ENCODE peak calls at places on chromosomes 6 and 20, in eight cellular contexts. L, N, Z, A, W, T, X and C are unnamed samples.

GRCh38 chr6:115854866-115855665 is 205.6 kb downstream of the FRK start:
- DNase-seq in W (no peak), Z (no peak), N (no peak), A (no peak), X (no peak), T (no peak), L (no peak), C (no peak)

GRCh38 chr6:108134213-108134973 is 31.4 kb upstream of the NR2E1 start:
- DNase-seq in A (no peak), Z (no peak), T (peak), N (no peak), W (no peak), X (no peak), L (no peak), C (no peak)

GRCh38 chr6:10585232-10585887 is 64.2 kb downstream of the GCNT2 start:
- DNase-seq in Z (no peak), T (peak), X (peak), A (no peak), L (no peak), W (no peak), N (no peak), C (no peak)

GRCh38 chr20:63381781-63382431 is 20.8 kb upstream of the CHRNA4 start:
- DNase-seq in N (no peak), L (peak), T (peak), A (peak), W (no peak), X (peak), Z (no peak), C (peak)

GRCh38 chr6:106182455-106182854 is 96.3 kb downstream of the PRDM1 start:
- DNase-seq in N (no peak), A (no peak), T (no peak), X (no peak), Z (no peak), W (no peak), L (no peak), C (no peak)

GRCh38 chr6:6712258-6712978 is 123.9 kb downstream of the LY86 start:
- DNase-seq in X (peak), L (peak), N (peak), T (no peak), W (no peak), Z (no peak), A (no peak), C (peak)

GRCh38 chr6:14676084-14676483 is 558.5 kb downstream of the CD83 start:
- DNase-seq in L (peak), N (no peak), Z (no peak), X (no peak), T (no peak), W (no peak), A (no peak), C (peak)

GRCh38 chr20:21323640-21324039 is 20.5 kb downstream of the XRN2 start:
- DNase-seq in A (no peak), X (peak), L (peak), Z (no peak), T (no peak), N (peak), W (no peak), C (peak)

GRCh38 chr6:128491041-128491642 is 29.3 kb downstream of the PTPRK start:
- DNase-seq in X (no peak), T (peak), A (no peak), L (peak), W (no peak), N (peak), Z (no peak), C (no peak)

GRCh38 chr20:48066256-48066655 is 281.0 kb upstream of the SULF2 start:
- DNase-seq in L (peak), N (no peak), T (no peak), A (no peak), X (no peak), Z (no peak), W (no peak), C (peak)

GRCh38 chr6:41639556-41640371 is 1.5 kb downstream of the MDFI start:
- DNase-seq in A (no peak), T (no peak), X (peak), Z (no peak), W (no peak), N (no peak), L (no peak), C (no peak)

GRCh38 chr20:48422242-48422960 is 405.4 kb downstream of the PREX1 start:
- DNase-seq in W (no peak), T (no peak), L (no peak), A (no peak), Z (no peak), N (no peak), X (no peak), C (no peak)

GRCh38 chr20:41978246-41978790 is 360.1 kb upstream of the CHD6 start:
- DNase-seq in W (no peak), T (no peak), L (no peak), Z (no peak), N (no peak), A (no peak), X (no peak), C (no peak)

GRCh38 chr20:31808481-31808880 is 10.7 kb upstream of the MYLK2 start:
- DNase-seq in T (no peak), L (no peak), A (no peak), X (no peak), W (no peak), N (no peak), Z (no peak), C (peak)

GRCh38 chr6:168031411-168032382 is 34.2 kb downstream of the KIF25 start:
- DNase-seq in X (no peak), W (no peak), A (no peak), T (no peak), N (no peak), L (no peak), Z (no peak), C (peak)

GRCh38 chr20:39009348-39009747 is 47.2 kb downstream of the DHX35 start:
- DNase-seq in Z (no peak), L (no peak), W (no peak), X (no peak), N (no peak), A (no peak), T (no peak), C (no peak)

GRCh38 chr6:130900913-130901312 is 73.7 kb downstream of the SMLR1 start:
- DNase-seq in L (peak), X (no peak), A (no peak), Z (no peak), N (peak), T (no peak), W (no peak), C (peak)

GRCh38 chr6:136710877-136711552 is 81.3 kb downstream of the MAP3K5 start:
- DNase-seq in N (no peak), Z (no peak), X (no peak), T (no peak), L (no peak), A (no peak), W (no peak), C (no peak)

GRCh38 chr6:124800222-124800621 is 162.0 kb upstream of the RNF217 start:
- DNase-seq in Z (no peak), T (peak), L (no peak), A (no peak), X (no peak), N (no peak), W (no peak), C (no peak)

GRCh38 chr20:63289311-63290135 is 3.5 kb upstream of the COL20A1 start:
- DNase-seq in A (no peak), W (no peak), N (no peak), L (no peak), X (no peak), T (no peak), Z (no peak), C (no peak)

GRCh38 chr6:132354517-132355167 is 46.6 kb downstream of the MOXD1 start:
- DNase-seq in W (peak), T (no peak), N (no peak), A (no peak), L (peak), X (no peak), Z (peak), C (no peak)

GRCh38 chr20:14445310-14445709 is 107.9 kb upstream of the FLRT3 start:
- DNase-seq in W (no peak), X (no peak), N (no peak), A (no peak), L (peak), Z (no peak), T (no peak), C (peak)

GRCh38 chr6:70394518-70395300 is 18.6 kb upstream of the FAM135A start:
- DNase-seq in Z (no peak), L (no peak), A (no peak), T (no peak), X (peak), W (no peak), N (no peak), C (no peak)

GRCh38 chr6:55528624-55529023 is 50.4 kb downstream of the HMGCLL1 start:
- DNase-seq in Z (peak), X (peak), L (peak), W (peak), N (peak), A (no peak), T (peak), C (peak)

GRCh38 chr20:19211661-19212523 is 550 bp upstream of the SLC24A3 start:
- DNase-seq in Z (no peak), L (no peak), A (peak), W (no peak), T (peak), N (no peak), X (peak), C (peak)

DNA sequence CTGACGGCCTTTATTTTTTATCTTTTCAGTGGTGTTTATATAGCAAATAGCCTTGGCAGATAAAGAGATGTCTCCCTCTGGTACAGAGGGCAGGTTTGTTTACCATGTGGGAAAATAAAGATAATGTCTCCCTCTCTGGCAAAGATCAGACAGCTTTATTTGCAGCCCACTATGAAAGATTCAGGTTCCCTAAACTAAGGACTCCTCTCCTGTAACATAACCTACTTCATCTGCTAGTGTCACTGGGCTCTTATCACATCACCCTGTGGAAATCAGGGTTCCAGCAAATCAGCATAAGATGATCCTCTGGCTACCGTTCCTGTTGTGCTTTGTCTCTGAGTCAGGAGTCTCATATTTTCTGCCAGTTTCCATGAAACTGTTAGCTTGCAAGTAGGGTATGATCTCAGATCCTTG is 3.1 kb downstream of the FBXL4 start:
- DNase-seq in W (no peak), X (peak), Z (no peak), A (peak), N (no peak), T (no peak), L (peak), C (peak)
- TF ChIP-seq EZH2phosphoT487 in W (no peak), X (no peak), Z (no peak), A (no peak), N (no peak), T (no peak), L (no peak), C (no peak)

GRCh38 chr20:1440024-1440423 is 26.6 kb downstream of the NSFL1C start:
- DNase-seq in X (no peak), Z (no peak), L (peak), A (peak), T (peak), W (peak), N (peak), C (peak)

GRCh38 chr20:1441133-1441532 is 25.5 kb downstream of the NSFL1C start:
- DNase-seq in N (no peak), Z (no peak), X (no peak), W (no peak), A (no peak), T (no peak), L (no peak), C (no peak)

GRCh38 chr20:1446536-1446935 is 20.1 kb downstream of the NSFL1C start:
- DNase-seq in Z (no peak), A (no peak), T (no peak), X (no peak), N (no peak), W (no peak), L (no peak), C (no peak)

GRCh38 chr20:1442304-1442703 is 24.3 kb downstream of the NSFL1C start:
- DNase-seq in T (no peak), N (no peak), X (no peak), A (no peak), W (no peak), L (no peak), Z (no peak), C (no peak)

DNA sequence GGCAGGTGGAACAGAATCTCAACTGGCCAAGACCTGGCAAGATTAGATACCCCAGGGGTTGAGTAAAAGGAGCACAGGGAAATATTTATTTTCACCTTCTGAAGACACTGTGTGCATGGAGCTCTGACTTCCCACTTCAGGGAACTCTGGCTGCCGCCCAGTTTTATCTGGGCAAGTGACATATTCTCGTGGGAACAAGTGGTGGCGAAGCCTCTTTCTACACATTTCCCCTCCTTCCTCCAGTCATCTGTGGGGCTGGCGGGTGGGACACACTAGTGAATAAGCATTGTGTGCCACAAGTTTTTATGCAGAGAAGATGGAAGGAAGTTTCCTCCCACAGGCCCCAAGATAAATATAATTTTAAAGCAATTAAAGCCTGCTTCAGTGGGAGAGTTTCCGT is 23.6 kb downstream of the NSFL1C start:
- DNase-seq in Z (no peak), X (no peak), W (no peak), L (no peak), A (no peak), T (no peak), N (no peak), C (no peak)
- TF ChIP-seq EZH2phosphoT487 in Z (no peak), X (no peak), W (no peak), L (no peak), A (no peak), T (no peak), N (no peak), C (no peak)

DNA sequence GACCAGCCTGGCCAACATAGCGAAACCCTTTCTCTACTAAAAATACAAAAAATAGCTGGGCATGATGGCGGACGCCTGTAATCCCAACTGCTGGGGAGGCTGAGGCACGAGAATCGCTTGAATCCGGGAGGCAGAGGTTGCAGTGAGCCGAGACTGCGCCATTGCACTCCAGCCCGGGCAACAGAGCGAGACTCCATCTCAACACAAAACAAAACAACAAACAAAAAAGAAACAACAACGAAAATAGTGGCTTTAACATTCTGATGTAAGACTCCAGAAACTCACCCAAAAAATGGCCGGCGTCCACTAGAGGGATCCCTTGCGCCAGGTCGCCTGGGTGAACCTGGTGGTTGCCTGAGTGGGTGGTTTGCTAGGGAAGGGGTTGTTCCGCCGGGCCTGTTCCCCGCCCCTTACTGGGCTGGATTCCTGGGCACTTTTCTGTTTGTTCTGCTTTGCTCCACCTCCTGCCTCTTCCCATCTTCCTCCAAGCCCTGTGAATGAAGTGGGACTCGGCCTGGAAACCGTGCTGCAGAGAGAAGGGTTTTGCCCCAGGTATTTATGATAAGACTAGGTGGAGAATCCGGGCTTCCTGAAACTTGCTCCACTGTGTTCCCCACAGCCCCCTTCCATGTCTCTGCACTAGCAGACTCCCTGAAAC is 1.5 kb downstream of the PABPC1L start:
- DNase-seq in L (peak), X (peak), W (peak), T (peak), N (peak), A (peak), Z (peak), C (peak)
- TF ChIP-seq EZH2phosphoT487 in L (no peak), X (no peak), W (no peak), T (no peak), N (no peak), A (no peak), Z (no peak), C (no peak)

GRCh38 chr6:164929155-164929977 is 380.0 kb downstream of the C6orf118 start:
- DNase-seq in N (no peak), L (no peak), T (no peak), W (no peak), A (no peak), X (no peak), Z (no peak), C (no peak)
- TF ChIP-seq EZH2phosphoT487 in N (no peak), L (no peak), T (no peak), W (no peak), A (no peak), X (no peak), Z (no peak), C (no peak)

GRCh38 chr6:20830576-20830975 is 296.3 kb downstream of the CDKAL1 start:
- DNase-seq in X (no peak), T (no peak), Z (no peak), W (no peak), L (no peak), N (no peak), A (no peak), C (no peak)
- TF ChIP-seq EZH2phosphoT487 in X (no peak), T (no peak), Z (no peak), W (no peak), L (no peak), N (no peak), A (no peak), C (no peak)